ENCODE peak calls at places on chromosomes 3 and 15, in eight cellular contexts. B, D, K, A, I, O, H and E are unnamed samples.

GRCh38 chr15:83462026-83462425 is 14.9 kb downstream of the SH3GL3 start:
- DNase-seq in B (no peak), D (no peak), K (no peak), A (no peak), I (no peak), O (no peak), H (no peak), E (no peak)

GRCh38 chr3:154225536-154225935 is 98.8 kb downstream of the DHX36 start:
- DNase-seq in B (no peak), D (no peak), K (no peak), A (no peak), I (no peak), O (no peak), H (no peak), E (no peak)

GRCh38 chr15:40418126-40418525 is 12.5 kb downstream of the IVD start:
- DNase-seq in B (no peak), D (no peak), K (no peak), A (no peak), I (no peak), O (no peak), H (no peak), E (no peak)

GRCh38 chr3:151804267-151804666 is 9.6 kb upstream of the AADAC start:
- DNase-seq in B (no peak), D (no peak), K (peak; percentile 36), A (no peak), I (no peak), O (no peak), H (no peak), E (no peak)

GRCh38 chr3:34727700-34728099 is 911.6 kb upstream of the ARPP21 start:
- DNase-seq in B (no peak), D (no peak), K (no peak), A (peak; percentile 2), I (no peak), O (no peak), H (no peak), E (no peak)

GRCh38 chr3:120143676-120144075 is 49.4 kb upstream of the GSK3B start:
- DNase-seq in B (no peak), D (no peak), K (no peak), A (no peak), I (no peak), O (no peak), H (no peak), E (no peak)

GRCh38 chr3:42247576-42248027 is 18.4 kb downstream of the CCK start:
- DNase-seq in B (peak; percentile 49), D (no peak), K (peak; percentile 36), A (no peak), I (peak; percentile 64), O (no peak), H (peak; percentile 18), E (peak; percentile 70)

GRCh38 chr3:128074851-128075515 is 22.7 kb downstream of the SEC61A1 start:
- DNase-seq in B (no peak), D (no peak), K (no peak), A (no peak), I (peak; percentile 42), O (no peak), H (no peak), E (no peak)

GRCh38 chr3:20047341-20047779 is 7.1 kb downstream of the KAT2B start:
- DNase-seq in B (no peak), D (no peak), K (no peak), A (no peak), I (no peak), O (no peak), H (no peak), E (no peak)
- H3K27ac ChIP-seq in B (no peak overlapping the region), D (peak overlapping the region; percentile 48), K (no peak overlapping the region), A (no peak overlapping the region), I (no peak overlapping the region), O (peak overlapping the region; percentile 66), H (no peak overlapping the region), E (no peak overlapping the region)

GRCh38 chr3:13053915-13054704 is 19.1 kb downstream of the IQSEC1 start:
- DNase-seq in B (no peak), D (no peak), K (no peak), A (no peak), I (no peak), O (no peak), H (no peak), E (no peak)

GRCh38 chr3:13052191-13052590 is 21.0 kb downstream of the IQSEC1 start:
- DNase-seq in B (no peak), D (no peak), K (no peak), A (no peak), I (no peak), O (no peak), H (no peak), E (no peak)

GRCh38 chr3:13053425-13053824 is 19.8 kb downstream of the IQSEC1 start:
- DNase-seq in B (no peak), D (no peak), K (peak; percentile 16), A (no peak), I (no peak), O (no peak), H (no peak), E (no peak)

GRCh38 chr3:13055634-13056033 is 17.6 kb downstream of the IQSEC1 start:
- DNase-seq in B (no peak), D (no peak), K (no peak), A (no peak), I (no peak), O (no peak), H (no peak), E (no peak)

DNA sequence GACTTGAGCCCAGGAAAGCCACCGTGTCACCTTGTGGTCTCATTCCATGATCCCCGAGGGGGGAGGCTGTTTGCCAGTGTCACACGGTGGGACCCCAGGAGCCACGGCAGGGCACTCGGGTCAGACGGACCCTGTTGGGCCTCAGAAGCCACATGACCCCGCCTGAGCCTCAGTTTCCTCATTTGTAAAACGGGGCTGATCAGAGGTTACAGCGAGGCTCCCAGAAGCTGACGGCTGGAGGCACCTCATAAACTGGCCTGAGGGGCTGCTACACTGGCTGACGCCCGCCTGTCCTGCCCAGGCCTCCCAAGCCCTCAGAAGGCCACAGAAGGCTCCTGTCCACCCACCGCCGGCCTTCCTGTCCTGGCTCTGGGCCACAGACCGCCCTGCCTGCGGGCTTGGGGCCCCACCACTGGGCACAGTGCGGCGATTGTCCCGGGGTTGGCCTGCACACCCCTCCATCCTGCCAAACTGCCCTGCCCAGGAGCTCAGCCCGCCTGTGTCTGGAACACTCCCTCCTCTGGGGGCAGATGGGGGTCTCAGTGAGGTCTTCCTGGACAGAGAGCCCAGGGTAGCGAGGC is 18.4 kb downstream of the IQSEC1 start:
- DNase-seq in B (no peak), D (no peak), K (no peak), A (no peak), I (no peak), O (no peak), H (no peak), E (no peak)
- H3K27ac ChIP-seq in B (no peak overlapping the region), D (no peak overlapping the region), K (no peak overlapping the region), A (no peak overlapping the region), I (no peak overlapping the region), O (no peak overlapping the region), H (no peak overlapping the region), E (no peak overlapping the region)

DNA sequence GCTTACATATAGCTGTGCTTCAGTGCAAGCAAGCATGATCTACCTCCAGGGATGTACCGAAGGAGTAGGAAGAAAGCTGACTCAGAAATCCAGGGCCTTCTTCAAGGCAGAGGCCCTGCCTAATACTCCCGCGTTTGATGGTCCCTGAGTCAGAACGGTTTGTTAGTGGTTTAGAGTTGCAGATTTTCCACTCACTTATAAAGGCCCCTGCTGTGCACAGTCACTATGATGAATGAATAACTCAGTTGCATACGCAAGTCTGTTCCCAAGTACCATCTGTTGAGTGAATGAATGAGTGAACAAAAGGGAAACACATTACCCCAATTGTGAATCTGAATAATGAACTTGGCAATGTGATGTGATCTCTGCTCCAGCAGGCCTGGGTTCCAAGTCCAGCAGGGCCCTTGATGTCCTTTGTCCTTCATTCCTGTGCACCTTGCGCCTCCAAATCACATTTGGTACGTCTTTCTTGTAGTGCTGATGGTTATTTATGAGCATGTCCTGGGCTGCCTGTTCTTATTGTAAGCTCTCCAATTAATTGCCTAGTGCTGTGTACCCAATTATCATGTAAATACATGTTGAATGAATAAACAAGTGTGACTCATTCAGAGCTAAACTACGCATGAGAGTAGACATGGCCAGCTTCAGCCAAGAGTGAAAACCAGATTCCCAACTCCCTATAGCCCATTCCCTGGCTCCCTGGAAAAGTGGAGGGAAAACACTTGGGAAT is 85.3 kb upstream of the LIMD1 start:
- DNase-seq in B (peak; percentile 99), D (no peak), K (peak; percentile 99), A (peak; percentile 86), I (peak; percentile 99), O (no peak), H (no peak), E (no peak)
- H3K27ac ChIP-seq in B (peak overlapping the region; percentile 65), D (no peak overlapping the region), K (peak overlapping the region; percentile 92), A (peak overlapping the region; percentile 81), I (peak overlapping the region; percentile 46), O (no peak overlapping the region), H (no peak overlapping the region), E (no peak overlapping the region)

DNA sequence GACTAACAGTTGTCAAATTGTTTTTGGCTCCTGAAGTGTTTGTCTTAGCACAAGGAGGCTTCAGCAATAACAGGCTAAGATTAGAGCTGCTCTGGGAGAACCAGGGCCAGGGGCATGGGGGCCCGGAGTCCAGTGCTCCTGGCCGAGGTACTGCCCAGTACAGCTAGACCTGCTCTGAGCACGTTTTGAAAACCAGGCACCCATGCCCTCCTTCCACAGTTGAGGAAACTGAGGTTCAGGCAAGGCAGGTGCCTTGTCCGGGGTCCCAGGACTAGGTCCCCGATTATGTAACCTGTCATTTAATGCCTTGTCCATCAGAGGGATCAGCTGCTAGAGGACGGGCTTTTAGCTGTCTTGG is 19.2 kb downstream of the KBTBD13 start:
- DNase-seq in B (no peak), D (no peak), K (no peak), A (no peak), I (no peak), O (no peak), H (no peak), E (no peak)
- H3K27ac ChIP-seq in B (no peak overlapping the region), D (no peak overlapping the region), K (no peak overlapping the region), A (no peak overlapping the region), I (no peak overlapping the region), O (peak overlapping the region; percentile 73), H (no peak overlapping the region), E (no peak overlapping the region)

DNA sequence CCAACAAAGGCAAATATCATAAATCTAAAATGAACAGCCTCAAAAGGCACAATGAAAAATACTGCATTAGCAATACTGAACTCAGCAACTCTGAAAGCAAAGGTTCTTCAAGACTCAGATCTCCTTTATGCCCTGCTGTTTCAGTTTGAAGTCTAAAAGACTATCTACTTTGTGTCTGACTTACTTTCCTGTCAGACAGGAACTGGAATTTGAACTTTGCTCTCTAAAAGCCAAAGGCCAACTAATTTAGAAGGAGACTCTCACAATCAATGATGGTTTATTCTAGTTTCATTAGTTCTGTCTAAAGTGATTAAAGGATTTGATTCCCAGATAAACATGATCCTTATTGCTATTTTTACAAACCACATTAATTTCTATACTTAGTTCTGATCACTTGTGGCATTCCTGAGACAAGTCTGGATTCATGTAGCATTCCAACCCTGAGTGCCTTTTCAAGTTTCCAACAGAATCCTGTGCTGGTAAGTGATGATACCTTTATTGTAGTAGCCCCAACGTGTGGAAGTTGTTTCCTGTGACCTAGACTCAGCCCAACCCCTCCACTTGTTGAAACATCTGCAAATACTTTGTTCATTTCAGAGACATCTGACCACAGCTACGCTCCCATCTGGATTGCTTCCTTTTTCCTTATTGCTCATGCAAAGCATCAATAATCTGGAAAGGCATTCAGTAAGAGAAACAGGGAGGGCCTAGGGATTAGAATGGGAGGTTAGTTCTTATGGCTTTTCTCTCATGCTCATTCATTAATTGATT is 14.9 kb upstream of the LEKR1 start:
- DNase-seq in B (peak; percentile 80), D (no peak), K (peak; percentile 85), A (peak; percentile 100), I (peak; percentile 78), O (no peak), H (no peak), E (no peak)
- H3K27ac ChIP-seq in B (no peak overlapping the region), D (no peak overlapping the region), K (peak overlapping the region; percentile 30), A (peak overlapping the region; percentile 90), I (peak overlapping the region; percentile 28), O (no peak overlapping the region), H (no peak overlapping the region), E (no peak overlapping the region)